ENCODE peak calls at places on chromosomes 6 and 20, in six cellular contexts. D is HS-27A; A is sciatic nerve; B is GM20000; U is activated CD4-positive, CD25-positive, alpha-beta regulatory T cell; T is AG08396. P is an unnamed sample.

GRCh38 chr20:47875302-47876025 is 90.2 kb upstream of the SULF2 start:
- DNase-seq in D (no peak), A (no peak), B (no peak), U (no peak), T (no peak), P (no peak)

GRCh38 chr6:150527100-150527499 is 72.6 kb upstream of the PLEKHG1 start:
- DNase-seq in D (no peak), A (no peak), B (no peak), U (no peak), T (peak; percentile 17), P (peak; percentile 12)

GRCh38 chr6:93575495-93575894 is 156.1 kb upstream of the EPHA7 start:
- DNase-seq in D (no peak), A (no peak), B (no peak), U (no peak), T (no peak), P (no peak)

GRCh38 chr6:6752129-6752528 is 163.6 kb downstream of the LY86 start:
- DNase-seq in D (no peak), A (no peak), B (no peak), U (no peak), T (peak; percentile 42), P (no peak)

GRCh38 chr20:63312268-63312667 is 19.3 kb downstream of the COL20A1 start:
- DNase-seq in D (no peak), A (no peak), B (no peak), U (no peak), T (no peak), P (no peak)

GRCh38 chr20:62887147-62887859 is 25.7 kb upstream of the TCFL5 start:
- DNase-seq in D (peak; percentile 54), A (no peak), B (no peak), U (no peak), T (peak; percentile 80), P (peak; percentile 93)

GRCh38 chr6:40900791-40901190 is 138.2 kb downstream of the UNC5CL start:
- DNase-seq in D (no peak), A (no peak), B (no peak), U (no peak), T (no peak), P (no peak)

GRCh38 chr6:140636237-140636636 is 1261.8 kb upstream of the CITED2 start:
- DNase-seq in D (no peak), A (no peak), B (no peak), U (no peak), T (no peak), P (no peak)

GRCh38 chr20:51736947-51737346 is 31.2 kb downstream of the ATP9A start:
- DNase-seq in D (no peak), A (no peak), B (no peak), U (no peak), T (no peak), P (no peak)

GRCh38 chr6:121142093-121142492 is 192.2 kb downstream of the TBC1D32 start:
- DNase-seq in D (no peak), A (no peak), B (no peak), U (no peak), T (no peak), P (no peak)

GRCh38 chr20:9270831-9271230 is 201.9 kb downstream of the PLCB4 start:
- DNase-seq in D (no peak), A (no peak), B (no peak), U (no peak), T (peak; percentile 23), P (no peak)

GRCh38 chr6:152575621-152576150 is 61.5 kb downstream of the SYNE1 start:
- DNase-seq in D (no peak), A (no peak), B (no peak), U (no peak), T (peak; percentile 14), P (no peak)

GRCh38 chr20:63538204-63539091 is 1.3 kb upstream of the PTK6 start:
- DNase-seq in D (peak; percentile 38), A (no peak), B (no peak), U (no peak), T (no peak), P (peak; percentile 94)

GRCh38 chr6:142474446-142475289 is 172.9 kb downstream of the ADGRG6 start:
- DNase-seq in D (peak; percentile 66), A (no peak), B (peak; percentile 26), U (no peak), T (peak; percentile 38), P (peak; percentile 35)

GRCh38 chr6:35096129-35096852 is 44.8 kb downstream of the TCP11 start:
- DNase-seq in D (peak; percentile 90), A (no peak), B (no peak), U (no peak), T (peak; percentile 68), P (no peak)

GRCh38 chr6:4358414-4359107 is 223.2 kb upstream of the ECI2 start:
- DNase-seq in D (peak; percentile 91), A (peak; percentile 75), B (no peak), U (no peak), T (peak; percentile 92), P (peak; percentile 84)

GRCh38 chr20:52102559-52102958 is 89.0 kb downstream of the ZFP64 start:
- DNase-seq in D (no peak), A (no peak), B (no peak), U (no peak), T (no peak), P (no peak)

GRCh38 chr6:110949679-110950285 is 8.7 kb upstream of the GTF3C6 start:
- DNase-seq in D (no peak), A (no peak), B (peak; percentile 19), U (no peak), T (no peak), P (no peak)

GRCh38 chr6:139533573-139534471 is 159.4 kb upstream of the CITED2 start:
- DNase-seq in D (no peak), A (no peak), B (no peak), U (no peak), T (peak; percentile 29), P (no peak)

GRCh38 chr6:112691289-112691688 is 344.2 kb downstream of the RFPL4B start:
- DNase-seq in D (peak; percentile 42), A (no peak), B (no peak), U (no peak), T (peak; percentile 80), P (peak; percentile 23)

GRCh38 chr6:47571488-47571887 is 93.9 kb downstream of the CD2AP start:
- DNase-seq in D (no peak), A (no peak), B (no peak), U (no peak), T (no peak), P (no peak)

GRCh38 chr6:143449731-143450452 is 603 bp downstream of the ADAT2 start:
- DNase-seq in D (peak; percentile 40), A (no peak), B (peak; percentile 19), U (no peak), T (no peak), P (no peak)

GRCh38 chr6:167998206-167998605 is 735 bp downstream of the KIF25 start:
- DNase-seq in D (no peak), A (no peak), B (no peak), U (no peak), T (no peak), P (no peak)

GRCh38 chr6:29702519-29703103 is 20.6 kb upstream of the HLA-F start:
- DNase-seq in D (no peak), A (no peak), B (peak; percentile 60), U (peak; percentile 79), T (peak; percentile 62), P (peak; percentile 51)

GRCh38 chr6:90462102-90462501 is 124.8 kb downstream of the MAP3K7 start:
- DNase-seq in D (no peak), A (no peak), B (no peak), U (no peak), T (no peak), P (no peak)

GRCh38 chr6:143000771-143001170 is 55.8 kb upstream of the HIVEP2 start:
- DNase-seq in D (no peak), A (no peak), B (no peak), U (no peak), T (no peak), P (no peak)

P was measured in H54.